ENCODE peak calls at places on chromosomes 11 and 22, in nine cellular contexts. One of them, this sample, is unnamed.

GRCh38 chr22:26547426-26547825 is 35.2 kb upstream of the TFIP11 start:
- DNase-seq in T-cell: no peak
- DNase-seq in CMK: no peak
- DNase-seq in Kasumi-1: no peak
- DNase-seq in RCC 7860: no peak
- DNase-seq in endothelial cell: no peak
- DNase-seq in DMS79: no peak
- DNase-seq in stromal cell of bone marrow: no peak
- DNase-seq in keratinocyte: peak
- DNase-seq in this sample: no peak

GRCh38 chr11:134416726-134417125 is 4.7 kb upstream of the B3GAT1 start:
- DNase-seq in T-cell: no peak
- DNase-seq in CMK: no peak
- DNase-seq in Kasumi-1: no peak
- DNase-seq in RCC 7860: no peak
- DNase-seq in endothelial cell: no peak
- DNase-seq in DMS79: no peak
- DNase-seq in stromal cell of bone marrow: no peak
- DNase-seq in keratinocyte: no peak
- DNase-seq in this sample: no peak

GRCh38 chr22:40525250-40525884 is 111.2 kb downstream of the MRTFA start:
- DNase-seq in T-cell: peak
- DNase-seq in CMK: peak
- DNase-seq in Kasumi-1: peak
- DNase-seq in RCC 7860: no peak
- DNase-seq in endothelial cell: peak
- DNase-seq in DMS79: no peak
- DNase-seq in stromal cell of bone marrow: no peak
- DNase-seq in keratinocyte: no peak
- DNase-seq in this sample: peak

GRCh38 chr11:75208444-75208843 is 32.1 kb upstream of the TPBGL start:
- DNase-seq in T-cell: no peak
- DNase-seq in CMK: peak
- DNase-seq in Kasumi-1: no peak
- DNase-seq in RCC 7860: no peak
- DNase-seq in endothelial cell: no peak
- DNase-seq in DMS79: no peak
- DNase-seq in stromal cell of bone marrow: no peak
- DNase-seq in keratinocyte: no peak
- DNase-seq in this sample: no peak

GRCh38 chr22:26563022-26563421 is 26.9 kb downstream of the TPST2 start:
- DNase-seq in T-cell: no peak
- DNase-seq in CMK: no peak
- DNase-seq in Kasumi-1: no peak
- DNase-seq in RCC 7860: no peak
- DNase-seq in endothelial cell: no peak
- DNase-seq in DMS79: no peak
- DNase-seq in stromal cell of bone marrow: no peak
- DNase-seq in keratinocyte: no peak
- DNase-seq in this sample: no peak

GRCh38 chr11:8930456-8931175 is 2.1 kb downstream of the C11orf16 start:
- DNase-seq in T-cell: no peak
- DNase-seq in CMK: no peak
- DNase-seq in Kasumi-1: no peak
- DNase-seq in RCC 7860: no peak
- DNase-seq in endothelial cell: no peak
- DNase-seq in DMS79: no peak
- DNase-seq in stromal cell of bone marrow: no peak
- DNase-seq in keratinocyte: no peak
- DNase-seq in this sample: no peak

GRCh38 chr11:65113361-65113756 is 1.7 kb downstream of the TM7SF2 start:
- DNase-seq in T-cell: no peak
- DNase-seq in CMK: no peak
- DNase-seq in Kasumi-1: no peak
- DNase-seq in RCC 7860: no peak
- DNase-seq in endothelial cell: no peak
- DNase-seq in DMS79: peak
- DNase-seq in stromal cell of bone marrow: no peak
- DNase-seq in keratinocyte: no peak
- DNase-seq in this sample: no peak

GRCh38 chr11:3347127-3347526 is 31.8 kb downstream of the ZNF195 start:
- DNase-seq in T-cell: no peak
- DNase-seq in CMK: no peak
- DNase-seq in Kasumi-1: no peak
- DNase-seq in RCC 7860: no peak
- DNase-seq in endothelial cell: no peak
- DNase-seq in DMS79: no peak
- DNase-seq in stromal cell of bone marrow: no peak
- DNase-seq in keratinocyte: no peak
- DNase-seq in this sample: no peak

GRCh38 chr22:43449205-43449830 is 37.5 kb downstream of the MPPED1 start:
- DNase-seq in T-cell: no peak
- DNase-seq in CMK: no peak
- DNase-seq in Kasumi-1: no peak
- DNase-seq in RCC 7860: no peak
- DNase-seq in endothelial cell: no peak
- DNase-seq in DMS79: no peak
- DNase-seq in stromal cell of bone marrow: no peak
- DNase-seq in keratinocyte: no peak
- DNase-seq in this sample: no peak

GRCh38 chr22:36423461-36424404 is 36.0 kb upstream of the MYH9 start:
- DNase-seq in T-cell: no peak
- DNase-seq in CMK: peak
- DNase-seq in Kasumi-1: peak
- DNase-seq in RCC 7860: no peak
- DNase-seq in endothelial cell: no peak
- DNase-seq in DMS79: no peak
- DNase-seq in stromal cell of bone marrow: no peak
- DNase-seq in keratinocyte: no peak
- DNase-seq in this sample: no peak

GRCh38 chr11:80136991-80137390 is 696.2 kb upstream of the TENM4 start:
- DNase-seq in T-cell: no peak
- DNase-seq in CMK: no peak
- DNase-seq in Kasumi-1: no peak
- DNase-seq in RCC 7860: peak
- DNase-seq in endothelial cell: no peak
- DNase-seq in DMS79: no peak
- DNase-seq in stromal cell of bone marrow: no peak
- DNase-seq in keratinocyte: no peak
- DNase-seq in this sample: no peak

GRCh38 chr22:36948273-36949055 is 35.0 kb downstream of the CSF2RB start:
- DNase-seq in T-cell: no peak
- DNase-seq in CMK: no peak
- DNase-seq in Kasumi-1: no peak
- DNase-seq in RCC 7860: peak
- DNase-seq in endothelial cell: no peak
- DNase-seq in DMS79: no peak
- DNase-seq in stromal cell of bone marrow: no peak
- DNase-seq in keratinocyte: no peak
- DNase-seq in this sample: no peak

GRCh38 chr11:44709966-44710365 is 16.8 kb upstream of the TSPAN18 start:
- DNase-seq in T-cell: no peak
- DNase-seq in CMK: no peak
- DNase-seq in Kasumi-1: peak
- DNase-seq in RCC 7860: peak
- DNase-seq in endothelial cell: no peak
- DNase-seq in DMS79: no peak
- DNase-seq in stromal cell of bone marrow: peak
- DNase-seq in keratinocyte: no peak
- DNase-seq in this sample: no peak

GRCh38 chr11:820655-821512 is 2.2 kb downstream of the PNPLA2 start:
- DNase-seq in T-cell: no peak
- DNase-seq in CMK: no peak
- DNase-seq in Kasumi-1: no peak
- DNase-seq in RCC 7860: peak
- DNase-seq in endothelial cell: no peak
- DNase-seq in DMS79: no peak
- DNase-seq in stromal cell of bone marrow: no peak
- DNase-seq in keratinocyte: no peak
- DNase-seq in this sample: no peak

GRCh38 chr22:47835726-47836125 is 1073.3 kb downstream of the TBC1D22A start:
- DNase-seq in T-cell: no peak
- DNase-seq in CMK: no peak
- DNase-seq in Kasumi-1: no peak
- DNase-seq in RCC 7860: peak
- DNase-seq in endothelial cell: no peak
- DNase-seq in DMS79: peak
- DNase-seq in stromal cell of bone marrow: peak
- DNase-seq in keratinocyte: peak
- DNase-seq in this sample: no peak

GRCh38 chr11:108906826-108907225 is 242.0 kb downstream of the DDX10 start:
- DNase-seq in T-cell: no peak
- DNase-seq in CMK: no peak
- DNase-seq in Kasumi-1: no peak
- DNase-seq in RCC 7860: no peak
- DNase-seq in endothelial cell: no peak
- DNase-seq in DMS79: no peak
- DNase-seq in stromal cell of bone marrow: no peak
- DNase-seq in keratinocyte: no peak
- DNase-seq in this sample: no peak

GRCh38 chr11:110032957-110033570 is 60.1 kb upstream of the ZC3H12C start:
- DNase-seq in T-cell: no peak
- DNase-seq in CMK: no peak
- DNase-seq in Kasumi-1: no peak
- DNase-seq in RCC 7860: no peak
- DNase-seq in endothelial cell: no peak
- DNase-seq in DMS79: no peak
- DNase-seq in stromal cell of bone marrow: no peak
- DNase-seq in keratinocyte: no peak
- DNase-seq in this sample: no peak

GRCh38 chr11:94519478-94520084 is 7.3 kb downstream of the C11orf97 start:
- DNase-seq in T-cell: no peak
- DNase-seq in CMK: no peak
- DNase-seq in Kasumi-1: peak
- DNase-seq in RCC 7860: peak
- DNase-seq in endothelial cell: no peak
- DNase-seq in DMS79: no peak
- DNase-seq in stromal cell of bone marrow: no peak
- DNase-seq in keratinocyte: no peak
- DNase-seq in this sample: no peak

GRCh38 chr11:1832181-1832988 is 2.4 kb upstream of the SYT8 start:
- DNase-seq in T-cell: peak
- DNase-seq in CMK: no peak
- DNase-seq in Kasumi-1: peak
- DNase-seq in RCC 7860: no peak
- DNase-seq in endothelial cell: peak
- DNase-seq in DMS79: no peak
- DNase-seq in stromal cell of bone marrow: no peak
- DNase-seq in keratinocyte: no peak
- DNase-seq in this sample: peak

GRCh38 chr11:12222099-12222751 is 111.8 kb downstream of the MICAL2 start:
- DNase-seq in T-cell: no peak
- DNase-seq in CMK: peak
- DNase-seq in Kasumi-1: no peak
- DNase-seq in RCC 7860: no peak
- DNase-seq in endothelial cell: no peak
- DNase-seq in DMS79: no peak
- DNase-seq in stromal cell of bone marrow: no peak
- DNase-seq in keratinocyte: no peak
- DNase-seq in this sample: no peak

GRCh38 chr22:28801845-28802594 is 1.7 kb upstream of the XBP1 start:
- DNase-seq in T-cell: no peak
- DNase-seq in CMK: peak
- DNase-seq in Kasumi-1: peak
- DNase-seq in RCC 7860: no peak
- DNase-seq in endothelial cell: no peak
- DNase-seq in DMS79: no peak
- DNase-seq in stromal cell of bone marrow: no peak
- DNase-seq in keratinocyte: no peak
- DNase-seq in this sample: no peak

GRCh38 chr11:84890706-84891105 is 736.4 kb downstream of the DLG2 start:
- DNase-seq in T-cell: no peak
- DNase-seq in CMK: no peak
- DNase-seq in Kasumi-1: no peak
- DNase-seq in RCC 7860: no peak
- DNase-seq in endothelial cell: no peak
- DNase-seq in DMS79: no peak
- DNase-seq in stromal cell of bone marrow: no peak
- DNase-seq in keratinocyte: no peak
- DNase-seq in this sample: no peak

GRCh38 chr11:70251583-70252285 is 18.8 kb upstream of the PPFIA1 start:
- DNase-seq in T-cell: no peak
- DNase-seq in CMK: no peak
- DNase-seq in Kasumi-1: no peak
- DNase-seq in RCC 7860: no peak
- DNase-seq in endothelial cell: no peak
- DNase-seq in DMS79: no peak
- DNase-seq in stromal cell of bone marrow: no peak
- DNase-seq in keratinocyte: no peak
- DNase-seq in this sample: no peak

GRCh38 chr11:93116641-93117577 is 80.9 kb downstream of the SLC36A4 start:
- DNase-seq in T-cell: no peak
- DNase-seq in CMK: no peak
- DNase-seq in Kasumi-1: no peak
- DNase-seq in RCC 7860: no peak
- DNase-seq in endothelial cell: no peak
- DNase-seq in DMS79: no peak
- DNase-seq in stromal cell of bone marrow: no peak
- DNase-seq in keratinocyte: no peak
- DNase-seq in this sample: no peak

GRCh38 chr11:59259047-59259446 is 46.3 kb upstream of the MPEG1 start:
- DNase-seq in T-cell: no peak
- DNase-seq in CMK: no peak
- DNase-seq in Kasumi-1: no peak
- DNase-seq in RCC 7860: no peak
- DNase-seq in endothelial cell: no peak
- DNase-seq in DMS79: no peak
- DNase-seq in stromal cell of bone marrow: no peak
- DNase-seq in keratinocyte: no peak
- DNase-seq in this sample: no peak

GRCh38 chr11:117456027-117456720 is 128.5 kb downstream of the CEP164 start:
- DNase-seq in T-cell: no peak
- DNase-seq in CMK: no peak
- DNase-seq in Kasumi-1: no peak
- DNase-seq in RCC 7860: no peak
- DNase-seq in endothelial cell: no peak
- DNase-seq in DMS79: no peak
- DNase-seq in stromal cell of bone marrow: no peak
- DNase-seq in keratinocyte: no peak
- DNase-seq in this sample: no peak

GRCh38 chr11:68677432-68677831 is 6.9 kb upstream of the GAL start:
- DNase-seq in T-cell: no peak
- DNase-seq in CMK: no peak
- DNase-seq in Kasumi-1: no peak
- DNase-seq in RCC 7860: peak
- DNase-seq in endothelial cell: no peak
- DNase-seq in DMS79: peak
- DNase-seq in stromal cell of bone marrow: peak
- DNase-seq in keratinocyte: no peak
- DNase-seq in this sample: no peak

GRCh38 chr11:121711900-121712424 is 259.2 kb upstream of the SORL1-AS1 start:
- DNase-seq in T-cell: no peak
- DNase-seq in CMK: no peak
- DNase-seq in Kasumi-1: no peak
- DNase-seq in RCC 7860: peak
- DNase-seq in endothelial cell: no peak
- DNase-seq in DMS79: no peak
- DNase-seq in stromal cell of bone marrow: no peak
- DNase-seq in keratinocyte: no peak
- DNase-seq in this sample: no peak

GRCh38 chr11:504053-504993 is 2.7 kb downstream of the RNH1 start:
- DNase-seq in T-cell: no peak
- DNase-seq in CMK: no peak
- DNase-seq in Kasumi-1: peak
- DNase-seq in RCC 7860: no peak
- DNase-seq in endothelial cell: no peak
- DNase-seq in DMS79: no peak
- DNase-seq in stromal cell of bone marrow: peak
- DNase-seq in keratinocyte: no peak
- DNase-seq in this sample: no peak

GRCh38 chr11:2234963-2235362 is 35.4 kb downstream of the ASCL2 start:
- DNase-seq in T-cell: no peak
- DNase-seq in CMK: no peak
- DNase-seq in Kasumi-1: no peak
- DNase-seq in RCC 7860: no peak
- DNase-seq in endothelial cell: no peak
- DNase-seq in DMS79: no peak
- DNase-seq in stromal cell of bone marrow: no peak
- DNase-seq in keratinocyte: no peak
- DNase-seq in this sample: no peak

GRCh38 chr22:38601221-38601764 is 31.3 kb upstream of the DMC1 start:
- DNase-seq in T-cell: no peak
- DNase-seq in CMK: no peak
- DNase-seq in Kasumi-1: no peak
- DNase-seq in RCC 7860: no peak
- DNase-seq in endothelial cell: no peak
- DNase-seq in DMS79: no peak
- DNase-seq in stromal cell of bone marrow: no peak
- DNase-seq in keratinocyte: no peak
- DNase-seq in this sample: no peak

This sample was measured in central memory CD4-positive, alpha-beta T cell.